ENCODE peak calls at places on chromosome 19, in six cellular contexts. T is activated CD8-positive, alpha-beta memory T cell treated with anti-CD3 and anti-CD28 coated beads for 4 hours; E is pancreas; H is cardiac muscle cell; D is EL; R is substantia nigra. Y is an unnamed sample.

GRCh38 chr19:35120492-35120891 is 4.9 kb downstream of the FXYD3 start:
- DNase-seq in T (no peak), E (no peak), H (no peak), D (no peak), R (no peak), Y (no peak)

GRCh38 chr19:13153627-13154240 is 3.5 kb downstream of the IER2 start:
- DNase-seq in T (no peak), E (peak), H (peak), D (peak), R (peak), Y (peak)

GRCh38 chr19:29644179-29644578 is 21.1 kb upstream of the PLEKHF1 start:
- DNase-seq in T (no peak), E (no peak), H (no peak), D (no peak), R (no peak), Y (no peak)

GRCh38 chr19:33298146-33298911 is 4.0 kb downstream of the CEBPA start:
- DNase-seq in T (no peak), E (no peak), H (no peak), D (no peak), R (no peak), Y (no peak)

GRCh38 chr19:43611788-43612187 is at the start of gene SRRM5:
- DNase-seq in T (no peak), E (peak), H (no peak), D (no peak), R (no peak), Y (no peak)

GRCh38 chr19:48489608-48490216 is 20.5 kb downstream of the CYTH2 start:
- DNase-seq in T (peak), E (peak), H (peak), D (peak), R (peak), Y (peak)

GRCh38 chr19:1567848-1568227 is 287 bp downstream of the MEX3D start:
- DNase-seq in T (no peak), E (no peak), H (peak), D (no peak), R (no peak), Y (no peak)

GRCh38 chr19:41297628-41298326 is 12.2 kb upstream of the CCDC97 start:
- DNase-seq in T (no peak), E (no peak), H (no peak), D (no peak), R (no peak), Y (peak)

GRCh38 chr19:13163609-13164364 is 13.6 kb downstream of the IER2 start:
- DNase-seq in T (no peak), E (peak), H (peak), D (peak), R (peak), Y (peak)

GRCh38 chr19:639251-640155 is at the start of gene FGF22:
- DNase-seq in T (peak), E (peak), H (peak), D (peak), R (peak), Y (peak)

GRCh38 chr19:44745386-44745831 is 3.1 kb upstream of the BCL3 start:
- DNase-seq in T (no peak), E (peak), H (no peak), D (peak), R (no peak), Y (no peak)

GRCh38 chr19:18776736-18777135 is 14.4 kb downstream of the COMP start:
- DNase-seq in T (no peak), E (peak), H (peak), D (peak), R (no peak), Y (no peak)

GRCh38 chr19:40806385-40807146 is 7.6 kb downstream of the EGLN2 start:
- DNase-seq in T (peak), E (no peak), H (peak), D (peak), R (peak), Y (peak)

GRCh38 chr19:33366127-33366526 is 7.4 kb upstream of the CEBPG start:
- DNase-seq in T (no peak), E (no peak), H (no peak), D (no peak), R (no peak), Y (no peak)

GRCh38 chr19:50332014-50332263 is 2.8 kb upstream of the KCNC3 start:
- DNase-seq in T (no peak), E (no peak), H (no peak), D (no peak), R (no peak), Y (no peak)

GRCh38 chr19:3053780-3054179 is 8.5 kb downstream of the TLE5 start:
- DNase-seq in T (no peak), E (no peak), H (no peak), D (no peak), R (no peak), Y (no peak)

GRCh38 chr19:53915000-53915399 is 5.9 kb downstream of the CACNG7 start:
- DNase-seq in T (no peak), E (no peak), H (no peak), D (no peak), R (no peak), Y (no peak)

GRCh38 chr19:17680235-17680722 is 7.9 kb downstream of the UNC13A start:
- DNase-seq in T (peak), E (peak), H (peak), D (peak), R (no peak), Y (peak)

GRCh38 chr19:12564016-12564664 is 12.9 kb upstream of the ZNF564 start:
- DNase-seq in T (peak), E (peak), H (peak), D (peak), R (peak), Y (peak)

GRCh38 chr19:50969413-50969760 is at the start of gene KLK6:
- DNase-seq in T (no peak), E (no peak), H (no peak), D (no peak), R (peak), Y (no peak)

GRCh38 chr19:57552432-57552831 is 7.2 kb downstream of the ZNF550 start:
- DNase-seq in T (no peak), E (no peak), H (no peak), D (no peak), R (no peak), Y (no peak)

GRCh38 chr19:7799640-7800355 is 30.2 kb upstream of the EVI5L start:
- DNase-seq in T (peak), E (no peak), H (peak), D (peak), R (peak), Y (peak)

Y was measured in naive B cell.